ENCODE peak calls at places on chromosomes 11 and 22, in four cellular contexts. D is A549, M is WTC11, O is K562. E is an unnamed sample.

GRCh38 chr11:110023711-110024110 is 69.5 kb upstream of the ZC3H12C start:
- DNase-seq in D (no peak), M (no peak), O (no peak), E (no peak)

GRCh38 chr11:113408887-113409286 is 21.3 kb downstream of the ANKK1 start:
- DNase-seq in D (no peak), M (no peak), O (no peak), E (no peak)

GRCh38 chr11:74493816-74494630 is 499 bp upstream of the LIPT2 start:
- DNase-seq in D (peak; percentile 33), M (no peak), O (no peak), E (no peak)

GRCh38 chr22:11307996-11308395 is 4220.0 kb upstream of the OR11H1 start:
- DNase-seq in D (no peak), M (no peak), O (no peak), E (no peak)

GRCh38 chr11:59710136-59710847 is 3.4 kb downstream of the OR10V1 start:
- DNase-seq in D (no peak), M (no peak), O (peak; percentile 27), E (no peak)

GRCh38 chr22:33455036-33455435 is 396.9 kb upstream of the SYN3 start:
- DNase-seq in D (no peak), M (no peak), O (no peak), E (no peak)

GRCh38 chr11:926341-926916 is 759 bp downstream of the AP2A2 start:
- DNase-seq in D (peak; percentile 43), M (no peak), O (peak; percentile 38), E (no peak)

GRCh38 chr11:15229069-15229468 is 114.3 kb downstream of the INSC start:
- DNase-seq in D (no peak), M (no peak), O (no peak), E (no peak)

GRCh38 chr11:77999446-77999845 is 5.0 kb upstream of the INTS4 start:
- DNase-seq in D (no peak), M (no peak), O (no peak), E (no peak)

GRCh38 chr11:116077092-116077491 is 572.9 kb upstream of the CADM1 start:
- DNase-seq in D (no peak), M (no peak), O (no peak), E (no peak)

GRCh38 chr11:118889796-118890195 is 6.1 kb downstream of the CXCR5 start:
- DNase-seq in D (no peak), M (no peak), O (no peak), E (no peak)

GRCh38 chr11:17408026-17408425 is 19.6 kb upstream of the KCNJ11 start:
- DNase-seq in D (no peak), M (no peak), O (no peak), E (no peak)

GRCh38 chr11:27716216-27716615 is 16.0 kb upstream of the BDNF start:
- DNase-seq in D (no peak), M (no peak), O (no peak), E (no peak)

DNA sequence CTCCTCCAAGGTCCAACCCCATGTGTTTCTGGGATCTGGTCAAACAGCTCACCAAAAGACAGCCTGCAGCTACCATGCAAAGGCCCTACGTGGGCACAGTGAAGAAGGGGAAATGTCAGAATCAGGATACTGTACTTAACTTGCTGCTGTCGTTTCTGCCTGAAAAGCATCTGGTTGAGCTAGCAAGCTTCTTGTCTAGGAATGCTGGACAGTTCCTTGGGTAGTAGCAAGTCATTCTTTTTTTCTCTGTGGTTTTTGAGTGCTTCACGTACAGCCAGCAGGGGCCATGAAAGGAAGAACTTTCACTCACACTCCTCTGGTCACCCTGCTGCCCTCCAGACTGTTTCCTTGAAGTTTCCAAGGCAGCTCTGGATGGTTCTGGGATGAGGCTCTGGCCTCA is 24.7 kb downstream of the RCOR2 start:
- DNase-seq in D (no peak), M (no peak), O (no peak), E (no peak)
- TF ChIP-seq HMGXB4 in D (no peak), M (no peak), O (no peak), E (no peak)

GRCh38 chr11:122703541-122704272 is 48.2 kb downstream of the UBASH3B start:
- DNase-seq in D (no peak), M (no peak), O (no peak), E (no peak)

GRCh38 chr11:122705396-122705795 is 49.9 kb downstream of the UBASH3B start:
- DNase-seq in D (no peak), M (no peak), O (no peak), E (no peak)

GRCh38 chr11:122707111-122707510 is 51.6 kb downstream of the UBASH3B start:
- DNase-seq in D (no peak), M (no peak), O (no peak), E (no peak)

GRCh38 chr11:122706689-122707088 is 51.2 kb downstream of the UBASH3B start:
- DNase-seq in D (no peak), M (no peak), O (no peak), E (peak; percentile 77)

GRCh38 chr11:122706261-122706660 is 50.7 kb downstream of the UBASH3B start:
- DNase-seq in D (peak; percentile 52), M (no peak), O (no peak), E (peak; percentile 88)
- TF ChIP-seq HMGXB4 in D (no peak), M (no peak), O (no peak), E (no peak)

DNA sequence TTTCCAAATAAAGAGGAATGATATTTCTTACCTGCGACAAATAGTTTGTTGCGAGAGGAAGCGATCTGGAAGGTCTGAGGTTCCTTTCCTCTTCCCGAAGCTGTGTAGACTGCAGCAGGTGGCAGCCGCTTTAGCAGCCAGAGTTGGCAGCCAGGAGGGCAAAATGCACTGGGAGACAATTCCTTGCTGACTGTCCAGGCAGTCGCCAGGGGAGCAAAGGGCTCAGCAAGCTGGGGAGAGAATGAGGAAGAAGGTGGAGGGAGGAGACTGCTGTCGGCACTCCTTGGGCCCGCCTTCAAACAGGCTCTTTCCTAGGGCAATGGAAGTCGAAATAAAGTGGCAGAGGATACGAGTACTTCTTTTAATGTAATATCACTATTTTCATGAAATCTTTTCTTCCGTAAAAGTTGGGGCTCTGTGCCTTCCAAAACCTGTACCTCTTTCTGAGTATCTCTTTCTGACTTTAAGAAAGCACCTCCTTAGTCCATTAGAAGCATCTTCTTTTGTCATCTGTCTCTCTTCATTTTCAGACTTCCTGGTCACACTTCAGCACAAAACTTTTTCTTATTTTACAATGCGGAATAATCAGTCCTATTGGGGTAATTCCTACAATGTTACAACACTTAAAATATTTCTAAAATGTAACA is at the start of gene IL18:
- DNase-seq in D (peak; percentile 88), M (peak; percentile 38), O (peak; percentile 53), E (no peak)
- TF ChIP-seq HMGXB4 in D (no peak), M (no peak), O (no peak), E (no peak)

DNA sequence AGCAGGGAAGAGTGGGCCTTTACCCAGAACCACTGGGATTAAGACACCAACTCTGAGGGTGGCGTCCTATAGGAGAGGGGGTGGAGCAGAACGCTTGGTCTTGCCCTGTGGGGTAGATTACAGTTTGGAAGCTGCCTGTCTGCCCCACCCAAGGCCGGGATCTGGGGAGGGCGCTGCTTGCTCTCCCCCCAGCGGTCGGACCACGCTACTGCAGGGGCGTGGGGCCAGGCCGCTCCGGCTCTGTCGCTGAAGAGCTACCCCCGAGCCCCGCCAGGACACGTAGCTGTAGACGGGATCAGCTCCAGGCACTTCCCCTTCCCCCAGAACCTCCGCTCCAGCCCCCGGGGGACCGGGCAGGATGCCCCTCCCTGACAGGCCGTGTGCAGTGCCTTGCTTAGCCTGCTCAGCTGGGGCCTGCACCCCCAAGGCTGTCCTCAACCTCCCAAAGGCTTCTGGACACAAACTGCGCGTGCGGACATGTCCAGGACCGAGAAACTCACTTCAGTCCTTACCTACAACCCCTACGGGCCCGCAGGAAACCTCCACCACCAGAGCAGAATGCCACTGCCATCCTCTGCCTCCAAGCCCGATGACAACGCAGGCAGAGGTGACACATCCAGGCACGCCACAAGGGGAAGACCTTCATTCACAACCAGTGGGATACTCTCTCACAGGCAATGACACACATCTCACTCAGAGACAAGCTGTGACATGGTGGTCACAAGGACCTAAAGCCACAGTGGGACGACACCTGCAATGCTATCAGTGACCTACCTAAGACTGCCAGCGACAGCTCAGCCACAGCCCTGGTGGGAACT is 3.6 kb downstream of the AHNAK start:
- DNase-seq in D (peak; percentile 82), M (peak; percentile 90), O (peak; percentile 87), E (no peak)
- TF ChIP-seq HMGXB4 in D (no peak), M (no peak), O (peak; percentile 49), E (peak; percentile 70)

DNA sequence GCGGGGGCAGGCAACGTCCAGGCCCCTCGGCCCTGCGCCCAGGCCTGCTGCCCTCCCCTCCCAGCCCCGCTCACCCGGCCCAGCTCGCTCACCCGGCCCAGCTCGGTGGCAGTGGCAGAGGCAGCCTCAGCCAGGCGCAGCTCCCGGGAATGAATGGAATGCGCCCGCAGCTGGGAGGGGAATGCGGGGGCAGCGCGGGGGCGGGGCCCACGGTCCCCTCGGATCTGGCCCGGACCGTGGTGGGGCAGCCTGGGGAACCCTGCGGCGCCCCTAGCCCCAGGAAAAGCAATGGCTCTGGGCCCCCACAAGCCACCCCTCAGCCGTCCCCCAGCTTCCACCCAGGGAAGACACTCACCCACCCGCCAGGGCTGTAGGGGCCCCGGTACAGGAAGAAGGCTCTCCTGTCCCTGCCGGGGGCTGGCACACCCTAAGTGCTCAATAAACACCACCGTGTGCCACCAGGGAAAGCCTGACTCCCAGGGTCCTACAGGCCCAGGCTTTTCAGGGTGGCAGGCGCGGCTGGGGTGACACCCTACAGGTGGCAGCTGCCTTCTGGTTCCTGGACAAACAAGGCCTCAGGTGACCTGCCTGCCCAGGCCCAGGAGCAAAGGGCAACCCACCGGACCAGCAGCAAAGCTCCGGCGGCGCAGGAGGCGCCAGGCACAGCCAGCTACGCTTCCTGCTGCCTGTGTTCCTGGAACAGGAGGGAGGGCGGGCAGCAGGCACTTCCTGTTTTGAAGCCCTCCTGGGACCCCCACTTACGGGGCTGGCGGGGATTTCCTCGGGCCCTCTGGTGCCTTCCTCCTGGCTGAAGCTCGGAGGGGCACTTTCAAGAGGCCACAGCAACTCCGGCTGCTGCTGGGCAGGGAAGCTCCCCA is 13.8 kb downstream of the PLXNB2 start:
- DNase-seq in D (peak; percentile 62), M (peak; percentile 85), O (no peak), E (peak; percentile 87)
- TF ChIP-seq HMGXB4 in D (no peak), M (no peak), O (no peak), E (peak; percentile 49)

GRCh38 chr22:45503071-45503815 is 560 bp downstream of the FBLN1 start:
- DNase-seq in D (no peak), M (peak; percentile 40), O (no peak), E (no peak)

GRCh38 chr22:45503816-45504702 is 1.4 kb downstream of the FBLN1 start:
- DNase-seq in D (no peak), M (peak; percentile 46), O (no peak), E (no peak)

GRCh38 chr22:45499746-45500145 is 2.9 kb upstream of the FBLN1 start:
- DNase-seq in D (no peak), M (no peak), O (no peak), E (no peak)

GRCh38 chr22:45504703-45505341 is 2.1 kb downstream of the FBLN1 start:
- DNase-seq in D (no peak), M (peak; percentile 40), O (no peak), E (no peak)

DNA sequence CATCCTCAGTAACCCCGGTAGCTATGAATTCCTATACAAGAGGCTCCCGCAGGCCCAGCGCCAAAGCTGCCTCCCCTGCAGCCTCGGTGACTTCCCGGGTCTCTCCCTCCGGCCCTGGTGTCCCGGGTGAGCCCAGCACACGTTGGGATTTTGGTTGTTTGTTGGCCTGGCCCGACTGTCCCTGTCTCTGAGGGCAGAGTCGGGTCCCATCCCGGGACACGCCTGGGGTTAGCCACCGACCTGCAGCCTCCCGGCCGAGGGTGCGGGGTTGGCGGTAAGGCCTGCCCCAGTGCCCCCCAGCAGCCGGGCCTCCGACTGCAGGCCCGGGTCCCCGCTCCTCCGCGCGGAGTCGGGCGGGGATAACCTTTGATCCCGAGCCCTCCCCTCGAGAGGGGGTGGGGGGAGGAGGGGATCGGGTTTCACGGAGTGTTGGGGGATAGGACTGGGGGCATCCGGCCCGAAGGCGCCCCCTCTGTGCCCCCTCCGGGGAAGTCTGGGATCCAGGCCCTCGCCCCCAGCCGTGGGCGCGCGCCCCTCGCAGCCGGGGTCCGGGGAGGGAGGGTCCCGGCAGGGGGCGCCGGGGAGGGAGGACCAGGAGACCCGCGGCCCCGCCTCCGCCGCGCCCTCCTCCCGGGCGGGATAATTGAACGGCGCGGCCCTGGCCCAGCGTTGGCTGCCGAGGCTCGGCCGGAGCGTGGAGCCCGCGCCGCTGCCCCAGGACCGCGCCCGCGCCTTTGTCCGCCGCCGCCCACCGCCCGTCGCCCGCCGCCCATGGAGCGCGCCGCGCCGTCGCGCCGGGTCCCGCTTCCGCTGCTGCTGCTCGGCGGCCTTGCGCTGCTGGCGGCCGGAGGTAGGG is at the start of gene FBLN1:
- DNase-seq in D (peak; percentile 42), M (peak; percentile 74), O (peak; percentile 22), E (peak; percentile 71)
- TF ChIP-seq HMGXB4 in D (no peak), M (no peak), O (no peak), E (peak; percentile 26)

E was measured in HepG2.